ENCODE peak calls at places on chromosomes 2 and 18, in five cellular contexts. U, C, Y, O and M are unnamed samples.

GRCh38 chr2:233803292-233803911 is 25.3 kb downstream of the MROH2A start:
- DNase-seq in Y (no peak), O (no peak), C (peak), U (no peak), M (no peak)

GRCh38 chr2:37634914-37635358 is 36.5 kb downstream of the CDC42EP3 start:
- DNase-seq in Y (no peak), C (no peak), O (no peak), U (no peak), M (no peak)

GRCh38 chr2:11417946-11418585 is 47.9 kb downstream of the E2F6 start:
- DNase-seq in C (no peak), O (no peak), Y (no peak), U (no peak), M (peak)

GRCh38 chr2:61887684-61888303 is 662 bp downstream of the CCT4 start:
- DNase-seq in Y (no peak), U (peak), C (no peak), O (no peak), M (peak)

GRCh38 chr18:58893388-58894099 is 28.9 kb downstream of the ZNF532 start:
- DNase-seq in O (no peak), Y (no peak), C (no peak), U (peak), M (no peak)

GRCh38 chr2:42880738-42881525 is 88.5 kb upstream of the HAAO start:
- DNase-seq in Y (no peak), O (no peak), C (no peak), U (no peak), M (no peak)

GRCh38 chr18:55236150-55236931 is 277.1 kb upstream of the CCDC68 start:
- DNase-seq in Y (no peak), U (peak), O (no peak), C (no peak), M (no peak)

GRCh38 chr2:25032901-25033300 is 9.0 kb upstream of the EFR3B start:
- DNase-seq in C (no peak), O (no peak), U (no peak), Y (no peak), M (no peak)

GRCh38 chr2:176484838-176485237 is 215.6 kb downstream of the MTX2 start:
- DNase-seq in O (no peak), C (no peak), U (no peak), Y (no peak), M (no peak)

GRCh38 chr2:43803113-43803512 is 29.3 kb downstream of the DYNC2LI1 start:
- DNase-seq in Y (no peak), O (no peak), U (no peak), C (no peak), M (no peak)

GRCh38 chr2:200609027-200609614 is 23.3 kb downstream of the AOX1 start:
- DNase-seq in O (peak), C (no peak), Y (no peak), U (peak), M (no peak)